ENCODE peak calls at places on chromosomes 6 and 20, in five cellular contexts. T is ovary, X is lower leg skin, Q is Peyer's patch, O is HCT116. W is an unnamed sample.

GRCh38 chr20:16368645-16369292 is 204.5 kb downstream of the KIF16B start:
- DNase-seq in O (no peak), T (no peak), Q (no peak), X (no peak), W (no peak)

GRCh38 chr6:17267586-17267985 is 13.6 kb upstream of the RBM24 start:
- DNase-seq in T (no peak), Q (no peak), O (no peak), X (no peak), W (no peak)

GRCh38 chr6:52887912-52888535 is 21.5 kb downstream of the GSTA3 start:
- DNase-seq in T (no peak), O (no peak), Q (no peak), X (no peak), W (no peak)

GRCh38 chr6:41801380-41801779 is 13.9 kb downstream of the TOMM6 start:
- DNase-seq in Q (no peak), O (no peak), X (no peak), T (no peak), W (no peak)

GRCh38 chr6:43016166-43016915 is 2.3 kb downstream of the KLHDC3 start:
- DNase-seq in T (no peak), O (no peak), Q (no peak), X (no peak), W (no peak)

GRCh38 chr6:21349834-21350233 is 243.7 kb upstream of the SOX4 start:
- DNase-seq in T (no peak), O (no peak), Q (no peak), X (no peak), W (no peak)

GRCh38 chr20:35976012-35976411 is 7.6 kb downstream of the CNBD2 start:
- DNase-seq in T (no peak), Q (no peak), X (no peak), O (no peak), W (no peak)

GRCh38 chr6:134594881-134595280 is 277.0 kb upstream of the SGK1 start:
- DNase-seq in Q (no peak), O (no peak), T (no peak), X (no peak), W (no peak)

GRCh38 chr6:37451411-37452273 is 18.6 kb downstream of the CMTR1 start:
- DNase-seq in X (no peak), T (no peak), Q (no peak), O (no peak), W (no peak)

GRCh38 chr6:36734486-36735060 is 36.9 kb downstream of the RAB44 start:
- DNase-seq in X (no peak), Q (no peak), O (no peak), T (no peak), W (no peak)

GRCh38 chr6:157272866-157273755 is 50.2 kb downstream of the TMEM242 start:
- DNase-seq in T (no peak), X (peak), Q (no peak), O (no peak), W (no peak)

GRCh38 chr6:144953552-144954240 is 668.6 kb downstream of the UTRN start:
- DNase-seq in T (no peak), Q (no peak), X (no peak), O (peak), W (no peak)

GRCh38 chr6:1916334-1916985 is 306.7 kb downstream of the FOXC1 start:
- DNase-seq in O (no peak), X (no peak), Q (no peak), T (no peak), W (no peak)

GRCh38 chr20:56386219-56386618 is 5.8 kb downstream of the AURKA start:
- DNase-seq in O (no peak), Q (no peak), X (no peak), T (no peak), W (no peak)

GRCh38 chr6:5855787-5856186 is 150.9 kb downstream of the NRN1 start:
- DNase-seq in X (no peak), Q (no peak), O (no peak), T (no peak), W (no peak)

GRCh38 chr6:52904562-52905279 is 4.8 kb downstream of the GSTA3 start:
- DNase-seq in Q (no peak), X (no peak), T (no peak), O (no peak), W (no peak)

GRCh38 chr6:145257757-145258521 is 477.4 kb downstream of the EPM2A start:
- DNase-seq in O (no peak), Q (no peak), T (no peak), X (no peak), W (no peak)

GRCh38 chr20:47770931-47771330 is 14.3 kb downstream of the SULF2 start:
- DNase-seq in X (no peak), O (no peak), Q (no peak), T (no peak), W (no peak)

GRCh38 chr6:110664933-110665332 is 150.3 kb downstream of the CDK19 start:
- DNase-seq in T (no peak), X (no peak), O (no peak), Q (no peak), W (no peak)

DNA sequence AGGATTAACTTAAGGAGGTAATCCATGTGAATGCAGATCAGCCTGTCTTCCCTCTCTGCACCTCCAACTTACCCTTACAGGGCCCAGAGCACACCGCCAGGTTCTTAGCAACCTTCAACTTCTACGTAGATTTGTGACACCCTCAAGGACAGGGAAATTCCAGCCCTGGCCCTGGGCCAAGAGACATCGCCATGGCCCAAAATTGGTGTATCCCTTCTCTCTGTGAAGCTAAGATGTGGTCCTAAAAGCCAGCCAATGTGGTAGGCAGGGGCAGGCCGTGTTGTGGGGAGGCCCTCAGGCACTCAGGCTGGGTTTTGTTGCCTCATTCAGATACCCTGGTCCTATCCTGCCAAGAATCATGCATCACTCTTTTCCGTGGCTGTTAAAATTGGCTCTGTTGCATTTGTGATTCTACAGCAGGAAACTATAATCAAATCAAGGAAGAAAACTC is 201.5 kb upstream of the LRFN2 start:
- DNase-seq in O (no peak), T (peak), X (no peak), Q (no peak), W (no peak)
- TF ChIP-seq POLR2A in O (no peak), T (no peak), X (no peak), Q (no peak), W (no peak)

GRCh38 chr6:73520688-73521350 is at the start of gene EEF1A1:
- DNase-seq in X (peak), O (peak), T (peak), Q (peak), W (peak)
- TF ChIP-seq POLR2A in X (no peak), O (peak), T (peak), Q (peak), W (peak)

DNA sequence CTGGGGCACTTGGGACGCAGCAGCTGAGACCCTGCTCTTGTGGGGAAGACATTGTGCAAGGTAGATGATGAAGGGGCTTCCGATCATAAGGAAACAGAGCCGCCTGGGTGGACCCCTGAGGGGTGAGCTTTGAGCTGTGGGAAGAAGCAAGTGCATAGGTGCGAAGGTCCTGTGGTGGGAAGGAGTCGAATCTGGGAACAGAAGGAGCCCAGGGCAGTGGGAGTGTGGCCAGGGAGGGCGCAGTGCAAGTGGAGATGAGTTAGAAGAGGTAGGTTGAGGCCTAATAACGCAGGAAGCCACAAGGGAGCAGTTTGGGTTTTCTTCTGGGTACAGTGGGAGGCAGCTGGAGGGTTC is 10.3 kb downstream of the RBM38 start:
- DNase-seq in Q (no peak), X (no peak), T (peak), O (no peak), W (peak)
- TF ChIP-seq POLR2A in Q (no peak), X (no peak), T (no peak), O (no peak), W (no peak)

GRCh38 chr6:85347787-85348186 is 102.1 kb upstream of the NT5E start:
- DNase-seq in O (no peak), X (no peak), Q (no peak), T (no peak), W (no peak)
- TF ChIP-seq POLR2A in O (no peak), X (no peak), Q (no peak), T (no peak), W (no peak)

DNA sequence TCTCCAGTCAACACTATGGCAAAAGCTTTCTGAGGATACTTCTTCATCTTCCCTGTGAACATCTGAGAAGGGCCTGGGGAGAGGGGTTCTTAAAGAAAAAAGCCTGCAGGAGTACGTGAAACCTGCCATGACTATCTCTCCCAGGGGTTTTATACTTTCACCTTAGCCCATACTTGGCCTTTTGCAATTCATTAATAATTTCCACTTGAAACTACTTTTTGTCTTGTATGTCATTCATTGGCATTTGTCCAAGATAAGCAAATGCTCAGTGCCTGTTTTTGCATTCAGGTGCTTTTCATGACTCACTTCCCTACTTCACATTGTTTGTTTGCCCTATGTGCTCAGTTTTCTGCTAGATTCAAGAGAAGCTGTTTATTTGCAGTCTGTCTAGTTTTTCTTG is 580.3 kb upstream of the GJE1 start:
- DNase-seq in Q (no peak), O (peak), T (no peak), X (no peak), W (no peak)
- TF ChIP-seq POLR2A in Q (no peak), O (no peak), T (no peak), X (no peak), W (no peak)

GRCh38 chr6:30617565-30618269 is at the start of gene MRPS18B:
- DNase-seq in X (peak), O (peak), Q (peak), T (peak), W (peak)
- TF ChIP-seq POLR2A in X (no peak), O (peak), Q (peak), T (peak), W (peak)

GRCh38 chr20:50193851-50194830 is 3.5 kb downstream of the CEBPB start:
- DNase-seq in Q (no peak), X (peak), O (no peak), T (peak), W (peak)

GRCh38 chr20:50193169-50193850 is 2.7 kb downstream of the CEBPB start:
- DNase-seq in O (no peak), X (no peak), Q (no peak), T (peak), W (peak)

GRCh38 chr20:50191566-50192363 is 1.1 kb downstream of the CEBPB start:
- DNase-seq in T (peak), O (no peak), Q (peak), X (no peak), W (peak)

GRCh38 chr20:50191065-50191565 is 485 bp downstream of the CEBPB start:
- DNase-seq in T (no peak), Q (peak), O (no peak), X (peak), W (no peak)

GRCh38 chr20:50192364-50193168 is 1.9 kb downstream of the CEBPB start:
- DNase-seq in Q (peak), X (peak), T (peak), O (peak), W (peak)
- TF ChIP-seq POLR2A in Q (no peak), X (no peak), T (peak), O (no peak), W (peak)

GRCh38 chr6:32177788-32178546 is at the start of gene RNF5:
- DNase-seq in T (peak), X (peak), Q (peak), O (peak), W (peak)
- TF ChIP-seq POLR2A in T (peak), X (no peak), Q (peak), O (no peak), W (peak)